ENCODE peak calls at places on chromosomes 2 and 18, in four cellular contexts. C is nephron progenitor cell, K is IMR-90, Y is astrocyte of the spinal cord. H is an unnamed sample.

GRCh38 chr18:2846241-2846637 is 567 bp upstream of the EMILIN2 start:
- DNase-seq in K (peak; percentile 16), C (no peak), Y (peak; percentile 66), H (no peak)

GRCh38 chr2:125745514-125745913 is 910.4 kb upstream of the GYPC start:
- DNase-seq in Y (no peak), C (peak; percentile 35), K (no peak), H (no peak)

GRCh38 chr2:100320547-100321180 is 1.6 kb downstream of the LONRF2 start:
- DNase-seq in Y (no peak), C (peak; percentile 3), K (no peak), H (no peak)

GRCh38 chr2:171160119-171160629 is 519 bp downstream of the TLK1 start:
- DNase-seq in K (peak; percentile 62), Y (peak; percentile 69), C (peak; percentile 81), H (peak; percentile 5)

GRCh38 chr2:239727182-239727775 is 297.9 kb downstream of the NDUFA10 start:
- DNase-seq in K (no peak), Y (no peak), C (no peak), H (no peak)

GRCh38 chr18:46449499-46449898 is 207.5 kb downstream of the LOXHD1 start:
- DNase-seq in Y (no peak), K (no peak), C (no peak), H (no peak)

GRCh38 chr2:144374163-144374661 is 145.7 kb downstream of the ZEB2 start:
- DNase-seq in C (no peak), Y (peak; percentile 45), K (peak; percentile 53), H (no peak)

GRCh38 chr18:79525556-79526467 is 130.1 kb downstream of the NFATC1 start:
- DNase-seq in K (no peak), Y (no peak), C (no peak), H (peak; percentile 23)

GRCh38 chr2:118747066-118747465 is 100.4 kb downstream of the EN1 start:
- DNase-seq in Y (no peak), K (no peak), C (no peak), H (no peak)

GRCh38 chr2:233178994-233179847 is 72.3 kb upstream of the ATG16L1 start:
- DNase-seq in K (no peak), C (no peak), Y (no peak), H (no peak)

GRCh38 chr2:17879137-17879912 is 858 bp downstream of the KCNS3 start:
- DNase-seq in C (peak; percentile 74), K (peak; percentile 33), Y (peak; percentile 66), H (peak; percentile 55)

GRCh38 chr2:120344991-120345975 is 653 bp upstream of the INHBB start:
- DNase-seq in Y (no peak), K (no peak), C (peak; percentile 55), H (no peak)

GRCh38 chr2:60370835-60371618 is 182.4 kb downstream of the BCL11A start:
- DNase-seq in K (no peak), Y (no peak), C (no peak), H (no peak)

GRCh38 chr2:20771296-20771695 is 51.6 kb downstream of the LDAH start:
- DNase-seq in Y (no peak), C (no peak), K (no peak), H (no peak)

GRCh38 chr2:236752111-236752510 is 182.5 kb downstream of the ACKR3 start:
- DNase-seq in Y (no peak), C (no peak), K (no peak), H (no peak)

GRCh38 chr2:161204846-161205245 is 44.6 kb downstream of the TANK start:
- DNase-seq in K (peak; percentile 60), Y (peak; percentile 7), C (no peak), H (no peak)

GRCh38 chr2:221833972-221834371 is 261.9 kb upstream of the EPHA4 start:
- DNase-seq in C (no peak), Y (no peak), K (no peak), H (no peak)

GRCh38 chr2:18891598-18892345 is 302.4 kb upstream of the NT5C1B start:
- DNase-seq in Y (no peak), K (peak; percentile 76), C (no peak), H (no peak)

GRCh38 chr2:28613616-28614501 is 118.0 kb downstream of the PLB1 start:
- DNase-seq in K (peak; percentile 92), C (no peak), Y (peak; percentile 99), H (no peak)

GRCh38 chr18:13809025-13809384 is 14.9 kb upstream of the MC5R start:
- DNase-seq in C (no peak), K (no peak), Y (no peak), H (no peak)

GRCh38 chr2:64941751-64942150 is 47.4 kb upstream of the SLC1A4 start:
- DNase-seq in C (no peak), Y (no peak), K (no peak), H (no peak)

GRCh38 chr2:235551965-235552364 is 58.1 kb downstream of the AGAP1 start:
- DNase-seq in K (peak; percentile 48), Y (peak; percentile 56), C (peak; percentile 35), H (no peak)

GRCh38 chr2:215622836-215623235 is 187.0 kb upstream of the FN1 start:
- DNase-seq in C (no peak), Y (peak; percentile 11), K (peak; percentile 63), H (no peak)

GRCh38 chr2:241673189-241673663 is 13.4 kb downstream of the DTYMK start:
- DNase-seq in Y (no peak), C (no peak), K (no peak), H (no peak)

GRCh38 chr18:24068945-24069693 is 54.6 kb downstream of the TTC39C start:
- DNase-seq in K (no peak), Y (no peak), C (no peak), H (no peak)

GRCh38 chr2:19035238-19035637 is 323.2 kb downstream of the OSR1 start:
- DNase-seq in C (no peak), Y (peak; percentile 79), K (peak; percentile 70), H (no peak)

GRCh38 chr2:121338281-121338680 is 53.3 kb upstream of the TFCP2L1 start:
- DNase-seq in K (no peak), Y (no peak), C (no peak), H (no peak)